ENCODE peak calls at places on chromosomes 7 and 10, in ten cellular contexts. K is A549, Y is lower lobe of right lung, J is endothelial cell, C is K562, U is lower leg skin, Q is GM06990, V is hepatocyte, R is Calu3, A is thoracic aorta. T is an unnamed sample.

GRCh38 chr10:119688033-119688508 is 36.9 kb downstream of the BAG3 start:
- DNase-seq in J (no peak), K (no peak), R (no peak), A (no peak), C (no peak), Y (no peak), U (no peak), Q (no peak), V (peak), T (peak)

GRCh38 chr10:113021268-113022028 is 71.4 kb downstream of the TCF7L2 start:
- DNase-seq in V (no peak), Y (no peak), U (no peak), R (no peak), C (no peak), Q (no peak), J (no peak), A (no peak), K (no peak), T (no peak)

GRCh38 chr10:24456319-24456718 is 247.4 kb downstream of the KIAA1217 start:
- DNase-seq in V (peak), R (no peak), J (no peak), Q (no peak), C (no peak), A (no peak), Y (no peak), U (no peak), K (no peak), T (no peak)

GRCh38 chr7:26700893-26701292 is 163.5 kb downstream of the SKAP2 start:
- DNase-seq in C (no peak), V (no peak), U (no peak), A (no peak), K (no peak), R (no peak), Y (no peak), J (no peak), Q (no peak), T (no peak)

GRCh38 chr10:52128056-52128683 is 185.9 kb upstream of the DKK1 start:
- DNase-seq in V (no peak), C (no peak), J (no peak), A (no peak), U (no peak), R (no peak), Y (no peak), Q (no peak), K (no peak), T (no peak)

GRCh38 chr7:27025270-27025669 is 70.5 kb downstream of the HOXA1 start:
- DNase-seq in A (no peak), J (no peak), K (no peak), V (no peak), U (no peak), Q (no peak), R (no peak), Y (no peak), C (no peak), T (no peak)

GRCh38 chr10:131452926-131453771 is 141.6 kb upstream of the TCERG1L start:
- DNase-seq in Y (no peak), A (no peak), C (no peak), Q (no peak), R (no peak), K (no peak), U (no peak), V (peak), J (no peak), T (no peak)

GRCh38 chr7:64320547-64321495 is 7.1 kb downstream of the ZNF736 start:
- DNase-seq in J (no peak), A (no peak), Y (no peak), Q (peak), V (no peak), U (no peak), K (no peak), R (no peak), C (no peak), T (no peak)

GRCh38 chr10:10605551-10606081 is 412.1 kb upstream of the CELF2 start:
- DNase-seq in Q (no peak), R (no peak), K (no peak), Y (no peak), A (peak), V (peak), J (no peak), C (no peak), U (peak), T (no peak)

GRCh38 chr10:35585903-35586535 is 19.1 kb upstream of the GJD4 start:
- DNase-seq in R (no peak), C (no peak), J (no peak), U (no peak), A (no peak), Q (no peak), Y (no peak), K (no peak), V (no peak), T (no peak)

GRCh38 chr7:8263048-8263447 is 1.1 kb upstream of the ICA1 start:
- DNase-seq in U (no peak), K (no peak), A (no peak), R (no peak), Y (no peak), Q (no peak), J (no peak), V (no peak), C (no peak), T (no peak)

GRCh38 chr7:8258734-8259133 is 3.2 kb downstream of the ICA1 start:
- DNase-seq in A (no peak), Y (no peak), J (no peak), C (no peak), Q (no peak), R (no peak), U (no peak), V (no peak), K (no peak), T (no peak)

GRCh38 chr7:8260871-8261707 is 878 bp downstream of the ICA1 start:
- DNase-seq in Y (peak), V (peak), Q (no peak), A (no peak), C (peak), U (peak), J (peak), K (peak), R (peak), T (peak)

GRCh38 chr7:8259586-8260222 is 2.3 kb downstream of the ICA1 start:
- DNase-seq in Y (no peak), U (no peak), R (no peak), Q (no peak), A (no peak), K (no peak), J (no peak), V (no peak), C (no peak), T (no peak)

DNA sequence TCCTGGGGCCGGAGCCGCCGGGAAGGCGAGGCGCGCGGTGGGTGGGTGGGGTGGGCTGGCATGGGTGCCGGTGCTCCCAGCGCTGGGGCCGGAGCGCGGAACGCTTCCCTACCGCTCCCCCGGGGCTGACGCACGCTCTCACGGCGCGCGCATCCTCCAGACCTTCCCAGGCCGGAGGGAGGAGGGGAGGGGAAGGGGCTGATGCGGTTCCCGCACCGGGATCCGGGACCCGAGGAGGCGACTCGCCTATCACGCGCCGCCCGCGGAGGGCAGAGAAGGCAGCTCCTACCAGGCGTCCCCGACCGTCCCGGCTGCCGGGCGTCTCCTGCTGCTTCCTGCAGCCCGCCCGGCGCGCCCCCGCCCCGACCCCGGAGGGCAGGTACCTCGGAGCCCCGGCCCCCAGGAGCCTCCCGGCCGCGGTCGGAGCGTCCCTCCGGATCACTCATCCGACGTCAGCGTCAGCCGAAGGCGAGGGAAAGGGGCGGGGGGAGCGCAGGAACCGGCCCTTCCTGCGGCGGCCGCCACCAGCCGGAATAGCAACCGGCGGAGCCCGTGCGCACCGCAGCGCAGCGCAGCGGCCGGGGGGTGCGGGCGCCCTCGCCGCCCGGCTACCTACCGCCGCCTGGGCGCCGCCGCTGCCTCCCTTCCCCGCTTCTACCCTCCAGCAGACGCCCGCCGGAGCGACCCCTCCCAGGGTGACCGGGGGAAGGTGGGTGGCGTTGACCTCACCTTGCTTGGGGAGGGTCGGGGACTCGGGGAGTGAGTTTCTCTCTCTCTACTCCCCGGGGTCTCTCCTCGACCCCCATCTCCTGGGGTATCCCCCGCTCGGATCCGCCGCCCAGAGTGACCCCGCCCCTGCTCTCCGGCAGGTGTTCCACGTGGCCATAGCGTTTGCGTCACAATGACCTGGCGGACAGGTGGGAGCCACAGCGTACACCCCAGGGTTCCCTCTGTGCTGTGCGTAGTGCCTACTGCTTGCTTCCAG is at the start of gene ICA1:
- DNase-seq in J (peak), K (peak), U (peak), R (peak), Y (peak), V (peak), A (no peak), C (peak), Q (peak), T (peak)
- TF ChIP-seq CTCF in J (no peak), K (no peak), U (no peak), R (no peak), Y (no peak), V (no peak), A (no peak), C (no peak), Q (no peak), T (no peak)

GRCh38 chr7:1016577-1017531 is 27.5 kb upstream of the GPR146 start:
- DNase-seq in C (no peak), A (no peak), J (no peak), K (no peak), R (no peak), U (no peak), V (no peak), Q (no peak), Y (no peak), T (no peak)

GRCh38 chr7:1015196-1015595 is 29.1 kb upstream of the GPR146 start:
- DNase-seq in V (no peak), Y (no peak), A (no peak), U (no peak), K (no peak), R (no peak), C (no peak), J (no peak), Q (no peak), T (no peak)

GRCh38 chr7:1014681-1015080 is 29.7 kb upstream of the GPR146 start:
- DNase-seq in R (no peak), K (no peak), C (no peak), Y (no peak), Q (no peak), V (no peak), U (no peak), A (no peak), J (no peak), T (no peak)

GRCh38 chr7:1017586-1018333 is 26.6 kb upstream of the GPR146 start:
- DNase-seq in V (no peak), J (no peak), R (no peak), U (no peak), A (no peak), Y (no peak), K (no peak), C (no peak), Q (no peak), T (no peak)

GRCh38 chr7:1015631-1016121 is 28.7 kb upstream of the GPR146 start:
- DNase-seq in K (no peak), U (no peak), A (no peak), R (no peak), J (no peak), Y (no peak), Q (no peak), V (peak), C (no peak), T (no peak)
- TF ChIP-seq CTCF in K (no peak), U (no peak), A (no peak), R (no peak), J (no peak), Y (no peak), Q (no peak), V (no peak), C (no peak), T (no peak)

DNA sequence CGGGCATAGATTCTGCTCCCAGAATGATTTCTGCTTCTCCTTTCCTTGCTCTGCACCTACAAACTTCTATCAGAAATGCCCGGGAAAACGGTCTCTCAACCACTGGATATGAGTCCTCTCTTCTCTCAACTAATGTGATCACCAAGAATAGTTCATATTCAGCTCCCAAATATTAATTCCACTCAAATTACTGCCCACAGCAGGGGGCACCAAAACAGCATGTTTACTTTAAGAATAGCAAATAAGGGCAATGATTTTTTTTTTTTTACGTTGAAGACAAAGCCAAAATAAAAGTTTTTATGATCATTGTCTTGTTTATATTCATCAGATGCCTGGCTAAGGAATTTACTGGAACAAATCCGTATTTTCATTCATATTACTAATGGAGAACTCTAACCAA is 94.9 kb upstream of the PRSS1 start:
- DNase-seq in U (no peak), Q (no peak), C (no peak), Y (no peak), R (peak), V (no peak), J (no peak), A (no peak), K (no peak), T (no peak)
- TF ChIP-seq CTCF in U (no peak), Q (no peak), C (no peak), Y (no peak), R (no peak), V (no peak), J (no peak), A (no peak), K (no peak), T (no peak)

GRCh38 chr10:70343312-70343711 is 39.1 kb downstream of the LRRC20 start:
- DNase-seq in R (no peak), Q (no peak), U (no peak), K (no peak), A (no peak), J (no peak), Y (no peak), C (no peak), V (no peak), T (no peak)

GRCh38 chr10:70346155-70346554 is 36.3 kb downstream of the LRRC20 start:
- DNase-seq in Y (no peak), U (no peak), J (no peak), A (no peak), K (no peak), Q (no peak), C (no peak), V (no peak), R (no peak), T (no peak)

GRCh38 chr10:70344144-70344543 is 38.3 kb downstream of the LRRC20 start:
- DNase-seq in A (no peak), V (no peak), C (no peak), K (no peak), U (no peak), Q (no peak), J (no peak), Y (no peak), R (no peak), T (no peak)

GRCh38 chr10:70341016-70341415 is 41.4 kb downstream of the LRRC20 start:
- DNase-seq in U (no peak), J (no peak), Q (no peak), K (no peak), A (no peak), C (no peak), R (no peak), Y (no peak), V (no peak), T (no peak)

DNA sequence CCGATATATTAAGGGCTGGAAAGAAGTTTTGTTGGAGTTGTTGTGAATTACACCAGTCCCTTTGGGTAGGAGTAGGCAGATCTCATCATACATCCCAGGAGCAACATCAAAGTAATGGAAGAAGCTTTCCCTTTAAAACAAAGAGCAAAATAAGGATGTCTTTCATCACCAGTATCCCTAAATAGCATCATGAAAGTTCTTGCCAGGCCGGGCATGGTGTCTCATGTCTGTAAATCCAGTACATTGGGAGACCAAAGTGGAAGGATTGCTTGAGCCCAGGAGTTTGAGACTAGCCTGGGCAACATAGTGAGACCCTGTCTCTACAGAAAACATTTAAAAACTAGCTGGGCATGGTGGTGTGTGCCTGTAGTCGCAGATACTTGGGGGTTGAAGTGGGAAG is 38.7 kb downstream of the LRRC20 start:
- DNase-seq in K (no peak), J (no peak), A (no peak), U (no peak), Q (no peak), R (no peak), Y (no peak), V (no peak), C (no peak), T (no peak)
- TF ChIP-seq CTCF in K (no peak), J (no peak), A (no peak), U (no peak), Q (no peak), R (no peak), Y (no peak), V (no peak), C (no peak), T (no peak)

GRCh38 chr7:125061-125471 is 67.3 kb upstream of the FAM20C start:
- DNase-seq in Y (no peak), K (no peak), Q (no peak), V (peak), U (no peak), R (no peak), A (no peak), C (no peak), J (no peak), T (no peak)

GRCh38 chr7:125661-126060 is 66.7 kb upstream of the FAM20C start:
- DNase-seq in C (no peak), Y (no peak), R (no peak), V (no peak), U (no peak), A (no peak), Q (no peak), J (no peak), K (no peak), T (no peak)

GRCh38 chr7:123237-123636 is 69.1 kb upstream of the FAM20C start:
- DNase-seq in J (no peak), K (no peak), R (no peak), C (no peak), V (no peak), U (no peak), A (no peak), Q (no peak), Y (no peak), T (no peak)

GRCh38 chr7:126368-126767 is 66.0 kb upstream of the FAM20C start:
- DNase-seq in A (no peak), Y (no peak), J (no peak), Q (no peak), U (no peak), C (no peak), K (no peak), R (no peak), V (no peak), T (no peak)

DNA sequence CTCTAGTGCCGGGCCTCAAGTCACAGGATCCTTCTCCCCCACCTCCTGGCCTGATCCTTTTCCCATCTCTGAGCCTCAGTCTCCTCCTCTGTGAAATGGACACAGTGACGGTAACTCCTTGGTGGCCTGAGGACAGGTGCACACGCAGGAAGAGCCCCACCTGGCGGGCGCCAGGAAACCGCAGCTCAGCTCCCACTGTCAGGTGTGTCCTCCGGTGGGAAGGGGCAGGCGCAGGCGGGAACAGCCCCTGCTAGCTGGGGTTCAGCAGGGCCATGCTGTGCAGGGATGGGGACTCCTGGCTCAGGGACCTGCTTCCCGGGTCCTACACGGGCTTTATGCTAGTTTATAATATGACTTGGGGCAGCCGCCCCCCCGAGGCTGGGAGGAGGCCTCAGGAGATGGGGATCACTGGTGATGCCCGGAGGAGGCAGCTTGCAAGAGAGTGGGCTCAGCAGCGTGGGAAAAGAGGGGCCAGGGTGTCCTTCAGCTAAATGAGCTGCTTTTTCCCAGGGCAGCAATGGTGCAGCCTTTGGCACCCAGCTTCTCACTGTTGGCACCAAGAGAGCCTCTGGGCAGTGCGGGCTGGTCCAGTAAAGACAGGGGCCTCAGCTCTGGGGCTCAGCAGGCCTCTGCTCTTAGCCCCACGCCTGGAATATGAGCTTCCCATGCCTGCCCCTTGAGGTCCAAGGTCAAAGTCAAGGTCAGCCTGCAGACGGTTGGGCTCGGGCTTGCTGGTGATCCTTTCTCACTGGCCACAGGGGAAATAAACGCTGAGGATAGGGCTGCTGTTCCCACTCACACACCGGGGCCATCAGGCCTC is 68.0 kb upstream of the FAM20C start:
- DNase-seq in Q (no peak), K (no peak), U (no peak), A (no peak), Y (no peak), V (peak), C (peak), J (no peak), R (no peak), T (no peak)
- TF ChIP-seq CTCF in Q (peak), K (peak), U (no peak), A (no peak), Y (no peak), V (no peak), C (peak), J (no peak), R (no peak), T (no peak)

DNA sequence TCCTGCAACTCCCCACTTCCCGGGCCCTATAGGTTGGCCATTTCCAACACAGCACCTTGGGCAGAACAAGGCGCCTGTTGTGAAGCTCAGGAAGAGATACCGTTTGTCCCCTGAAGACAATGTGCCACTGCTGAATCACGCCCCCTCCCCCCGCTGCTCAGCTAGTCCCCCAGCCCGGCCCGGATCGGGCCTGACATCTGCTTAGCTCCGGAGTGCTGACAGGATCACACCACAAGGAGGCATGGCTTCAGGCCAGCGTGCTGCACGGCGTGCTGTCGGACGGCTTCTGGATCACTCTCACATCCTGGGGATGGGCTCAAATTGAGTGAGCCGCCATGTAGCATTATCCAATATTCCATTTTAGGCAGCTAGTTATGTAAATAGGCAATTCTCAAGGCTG is 62.1 kb upstream of the EFCAB10 start:
- DNase-seq in V (no peak), Y (no peak), Q (no peak), J (peak), C (peak), U (no peak), A (no peak), K (no peak), R (no peak), T (no peak)
- TF ChIP-seq CTCF in V (no peak), Y (no peak), Q (no peak), J (no peak), C (peak), U (no peak), A (no peak), K (no peak), R (no peak), T (no peak)

GRCh38 chr10:103663802-103664201 is 170.3 kb downstream of the NEURL1 start:
- DNase-seq in C (no peak), Y (peak), J (no peak), A (no peak), Q (no peak), U (no peak), V (no peak), K (no peak), R (no peak), T (no peak)
- TF ChIP-seq CTCF in C (no peak), Y (no peak), J (no peak), A (peak), Q (no peak), U (no peak), V (no peak), K (no peak), R (no peak), T (no peak)